ENCODE peak calls at places on chromosome 16, in nine cellular contexts. Z, P, G, Y, W, D, J, V and A are unnamed samples.

GRCh38 chr16:88569614-88569984 is 604 bp upstream of the ZC3H18 start:
- DNase-seq in D (peak; percentile 11), W (no peak), Y (no peak), J (no peak), V (no peak), Z (no peak), P (no peak), G (peak; percentile 26), A (peak; percentile 19)

GRCh38 chr16:60740033-60740696 is 1296.1 kb downstream of the CDH8 start:
- DNase-seq in Z (no peak), J (no peak), D (no peak), G (no peak), V (no peak), W (no peak), P (no peak), Y (no peak), A (no peak)

GRCh38 chr16:9338068-9338467 is 246.6 kb downstream of the HAPSTR1 start:
- DNase-seq in G (no peak), Z (no peak), W (no peak), Y (no peak), V (no peak), D (no peak), J (no peak), P (no peak), A (no peak)

GRCh38 chr16:12089492-12090161 is 113.1 kb downstream of the SNX29 start:
- DNase-seq in D (peak; percentile 34), V (peak; percentile 69), G (peak; percentile 62), Z (no peak), Y (no peak), J (peak; percentile 35), W (peak; percentile 64), P (no peak), A (no peak)

GRCh38 chr16:6863135-6863534 is 469.5 kb upstream of the RBFOX1 start:
- DNase-seq in G (no peak), V (no peak), P (no peak), D (no peak), Z (no peak), Y (no peak), J (no peak), W (no peak), A (no peak)

GRCh38 chr16:2091722-2092620 is 43.7 kb downstream of the PKD1 start:
- DNase-seq in D (no peak), W (no peak), P (no peak), Z (no peak), G (no peak), V (no peak), Y (no peak), J (no peak), A (peak; percentile 38)

GRCh38 chr16:63682844-63683243 is 1439.0 kb downstream of the CDH11 start:
- DNase-seq in V (no peak), J (no peak), P (no peak), W (no peak), D (no peak), Z (no peak), Y (no peak), G (no peak), A (no peak)

GRCh38 chr16:3577302-3577752 is at the start of gene NLRC3:
- DNase-seq in D (no peak), W (peak; percentile 34), P (no peak), Z (no peak), J (peak; percentile 66), V (no peak), Y (no peak), G (no peak), A (no peak)

GRCh38 chr16:86878290-86879160 is 300.2 kb downstream of the FOXL1 start:
- DNase-seq in D (no peak), W (no peak), V (no peak), Z (no peak), J (no peak), P (no peak), Y (no peak), G (no peak), A (peak; percentile 12)

GRCh38 chr16:60151987-60152386 is 1417.9 kb upstream of the GOT2 start:
- DNase-seq in W (no peak), V (no peak), Y (peak; percentile 67), J (no peak), Z (no peak), G (no peak), P (no peak), D (no peak), A (peak; percentile 58)

GRCh38 chr16:83972256-83973008 is 4.4 kb downstream of the NECAB2 start:
- DNase-seq in W (no peak), Z (no peak), Y (no peak), D (no peak), P (no peak), G (peak; percentile 7), V (no peak), J (no peak), A (no peak)

DNA sequence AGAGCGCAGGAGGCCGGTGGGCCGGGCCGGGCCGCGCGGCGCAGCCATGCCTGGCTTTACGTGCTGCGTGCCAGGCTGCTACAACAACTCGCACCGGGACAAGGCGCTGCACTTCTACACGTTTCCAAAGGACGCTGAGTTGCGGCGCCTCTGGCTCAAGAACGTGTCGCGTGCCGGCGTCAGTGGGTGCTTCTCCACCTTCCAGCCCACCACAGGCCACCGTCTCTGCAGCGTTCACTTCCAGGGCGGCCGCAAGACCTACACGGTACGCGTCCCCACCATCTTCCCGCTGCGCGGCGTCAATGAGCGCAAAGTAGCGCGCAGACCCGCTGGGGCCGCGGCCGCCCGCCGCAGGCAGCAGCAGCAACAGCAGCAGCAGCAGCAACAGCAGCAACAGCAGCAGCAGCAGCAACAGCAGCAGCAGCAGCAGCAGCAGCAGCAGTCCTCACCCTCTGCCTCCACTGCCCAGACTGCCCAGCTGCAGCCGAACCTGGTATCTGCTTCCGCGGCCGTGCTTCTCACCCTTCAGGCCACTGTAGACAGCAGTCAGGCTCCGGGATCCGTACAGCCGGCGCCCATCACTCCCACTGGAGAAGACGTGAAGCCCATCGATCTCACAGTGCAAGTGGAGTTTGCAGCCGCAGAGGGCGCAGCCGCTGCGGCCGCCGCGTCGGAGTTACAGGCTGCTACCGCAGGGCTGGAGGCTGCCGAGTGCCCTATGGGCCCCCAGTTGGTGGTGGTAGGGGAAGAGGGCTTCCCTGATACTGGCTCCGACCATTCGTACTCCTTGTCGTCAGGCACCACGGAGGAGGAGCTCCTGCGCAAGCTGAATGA is 606 bp downstream of the THAP11 start:
- DNase-seq in J (peak; percentile 76), D (peak; percentile 60), V (peak; percentile 59), Y (peak; percentile 48), P (no peak), W (peak; percentile 58), G (peak; percentile 59), Z (no peak), A (peak; percentile 58)
- TF ChIP-seq CTCF in J (no peak), D (peak; percentile 17), V (peak; percentile 44), Y (no peak), P (peak; percentile 18), W (peak; percentile 21), G (peak; percentile 11), Z (peak; percentile 33), A (no peak)

GRCh38 chr16:70276392-70276791 is 12.9 kb downstream of the AARS1 start:
- DNase-seq in G (no peak), P (no peak), V (no peak), Y (no peak), D (no peak), J (no peak), W (no peak), Z (no peak), A (no peak)
- H3K4me3 ChIP-seq in G (no peak overlapping the region), P (no peak overlapping the region), V (no peak overlapping the region), Y (no peak overlapping the region), D (no peak overlapping the region), J (no peak overlapping the region), W (no peak overlapping the region), Z (no peak overlapping the region), A (no peak overlapping the region)

GRCh38 chr16:56608043-56608875 is at the start of gene MT2A:
- DNase-seq in D (peak; percentile 97), Z (peak; percentile 86), Y (peak; percentile 97), V (peak; percentile 92), W (peak; percentile 94), P (peak; percentile 92), J (peak; percentile 89), G (peak; percentile 97), A (peak; percentile 92)
- TF ChIP-seq CTCF in D (no peak), Z (no peak), Y (no peak), V (no peak), W (no peak), P (no peak), J (no peak), G (no peak), A (no peak)

GRCh38 chr16:76535-77272 is 1.3 kb upstream of the MPG start:
- DNase-seq in G (peak; percentile 93), Z (no peak), Y (no peak), D (peak; percentile 55), V (no peak), J (no peak), W (peak; percentile 46), P (no peak), A (no peak)
- H3K4me3 ChIP-seq in G (peak overlapping the region; percentile 77), Z (peak overlapping the region; percentile 71), Y (peak overlapping the region; percentile 94), D (no peak overlapping the region), V (no peak overlapping the region), J (peak overlapping the region; percentile 68), W (peak overlapping the region; percentile 64), P (no peak overlapping the region), A (peak overlapping the region; percentile 84)

GRCh38 chr16:24319415-24319814 is 63.3 kb downstream of the CACNG3 start:
- DNase-seq in P (no peak), J (no peak), Z (no peak), V (no peak), W (no peak), D (no peak), Y (no peak), G (no peak), A (no peak)

GRCh38 chr16:24322106-24322505 is 66.0 kb downstream of the CACNG3 start:
- DNase-seq in Y (no peak), Z (no peak), V (no peak), J (no peak), W (no peak), D (no peak), P (no peak), G (no peak), A (no peak)

GRCh38 chr16:24315343-24315742 is 59.2 kb downstream of the CACNG3 start:
- DNase-seq in Y (no peak), J (no peak), G (no peak), W (no peak), V (no peak), D (no peak), P (no peak), Z (no peak), A (no peak)

GRCh38 chr16:24318670-24319069 is 62.5 kb downstream of the CACNG3 start:
- DNase-seq in Y (no peak), Z (no peak), W (no peak), J (no peak), G (no peak), V (no peak), P (no peak), D (no peak), A (no peak)
- TF ChIP-seq CTCF in Y (no peak), Z (no peak), W (no peak), J (no peak), G (no peak), V (no peak), P (no peak), D (no peak), A (no peak)

GRCh38 chr16:68469728-68470460 is 21.6 kb upstream of the SMPD3 start:
- DNase-seq in D (no peak), Z (no peak), P (no peak), V (no peak), G (no peak), W (no peak), J (no peak), Y (no peak), A (no peak)
- H3K4me3 ChIP-seq in D (no peak overlapping the region), Z (no peak overlapping the region), P (peak overlapping the region; percentile 36), V (no peak overlapping the region), G (peak overlapping the region; percentile 43), W (peak overlapping the region; percentile 1), J (peak overlapping the region; percentile 59), Y (no peak overlapping the region), A (no peak overlapping the region)